ENCODE peak calls at places on chromosome 11, in five cellular contexts. R, H, G, K and B are unnamed samples.
A peak's percentile ranks its signal among the peaks of the same experiment; 100 is the strongest.

GRCh38 chr11:44680982-44681597 is 45.7 kb upstream of the TSPAN18 start:
- DNase-seq in R (no peak), H (no peak), G (no peak), K (no peak), B (no peak)

GRCh38 chr11:45110562-45110961 is 35.9 kb upstream of the PRDM11 start:
- DNase-seq in R (peak; percentile 70), H (no peak), G (peak; percentile 69), K (peak; percentile 70), B (no peak)

GRCh38 chr11:60887531-60887930 is 18.9 kb downstream of the PRPF19 start:
- DNase-seq in R (peak; percentile 65), H (no peak), G (peak; percentile 60), K (peak; percentile 41), B (no peak)

GRCh38 chr11:18383388-18384156 is 10.8 kb upstream of the LDHA start:
- DNase-seq in R (peak; percentile 97), H (peak; percentile 98), G (peak; percentile 94), K (peak; percentile 96), B (peak; percentile 99)

GRCh38 chr11:126874831-126875230 is 125.7 kb downstream of the KIRREL3 start:
- DNase-seq in R (no peak), H (no peak), G (no peak), K (no peak), B (no peak)

GRCh38 chr11:1949302-1949701 is 2.2 kb downstream of the MRPL23 start:
- DNase-seq in R (no peak), H (no peak), G (no peak), K (no peak), B (no peak)

GRCh38 chr11:102530558-102530957 is at the start of gene MMP7:
- DNase-seq in R (peak; percentile 68), H (peak; percentile 64), G (no peak), K (peak; percentile 46), B (no peak)

GRCh38 chr11:61404641-61405040 is 12.3 kb downstream of the TMEM216 start:
- DNase-seq in R (no peak), H (no peak), G (no peak), K (no peak), B (no peak)

GRCh38 chr11:1198766-1199688 is 23.8 kb upstream of the MUC5B start:
- DNase-seq in R (no peak), H (no peak), G (no peak), K (no peak), B (no peak)

DNA sequence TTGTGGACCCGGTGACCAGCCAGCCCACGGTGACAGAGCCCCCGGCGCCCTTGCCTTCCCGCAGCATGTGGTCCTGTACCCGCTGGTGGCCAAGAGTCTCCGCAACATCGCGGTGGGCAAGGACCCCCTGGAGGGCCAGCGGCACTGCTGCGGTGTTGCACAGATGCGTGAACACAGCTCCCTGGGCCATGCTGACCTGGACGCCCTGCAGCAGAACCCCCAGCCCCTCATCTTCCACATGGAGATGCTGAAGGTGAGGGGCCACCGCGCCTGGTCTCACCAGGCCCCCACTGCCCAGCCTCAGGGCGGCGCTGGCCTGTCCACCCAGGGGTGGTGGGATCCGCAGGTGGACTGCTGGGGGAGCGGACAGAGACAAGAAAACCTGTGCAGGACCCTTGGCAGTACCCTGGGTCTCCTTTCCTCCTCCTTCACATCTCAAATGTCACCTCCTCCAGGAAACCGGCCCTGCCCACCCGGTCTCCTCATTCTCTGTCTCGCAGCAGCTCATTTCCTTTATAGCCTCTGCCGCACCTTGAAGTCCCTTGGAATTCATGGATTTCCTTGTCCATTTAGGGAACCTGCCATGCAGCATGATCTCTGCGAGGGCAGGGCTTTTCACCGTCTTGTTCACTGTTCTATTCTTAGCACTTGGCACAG is 6.5 kb downstream of the AIP start:
- DNase-seq in R (no peak), H (no peak), G (no peak), K (no peak), B (no peak)
- H3K4me3 ChIP-seq in R (no peak overlapping the region), H (no peak overlapping the region), G (no peak overlapping the region), K (no peak overlapping the region), B (no peak overlapping the region)

GRCh38 chr11:78070606-78071005 is 6.9 kb downstream of the THRSP start:
- DNase-seq in R (no peak), H (no peak), G (no peak), K (no peak), B (no peak)
- TF ChIP-seq CTCF in R (no peak), H (no peak), G (no peak), K (no peak), B (no peak)

GRCh38 chr11:20609727-20610707 is 10.6 kb downstream of the SLC6A5 start:
- DNase-seq in R (peak; percentile 51), H (peak; percentile 49), G (peak; percentile 86), K (peak; percentile 71), B (peak; percentile 4)
- H3K4me3 ChIP-seq in R (no peak overlapping the region), H (no peak overlapping the region), G (no peak overlapping the region), K (peak overlapping the region; percentile 26), B (no peak overlapping the region)

GRCh38 chr11:128790200-128790599 is 76.9 kb downstream of the KCNJ1 start:
- DNase-seq in R (peak; percentile 68), H (no peak), G (peak; percentile 46), K (no peak), B (no peak)

GRCh38 chr11:128784059-128784804 is 82.9 kb downstream of the KCNJ1 start:
- DNase-seq in R (no peak), H (no peak), G (no peak), K (no peak), B (no peak)

GRCh38 chr11:128786507-128786906 is 80.6 kb downstream of the KCNJ1 start:
- DNase-seq in R (no peak), H (no peak), G (no peak), K (no peak), B (no peak)

GRCh38 chr11:128789497-128790080 is 77.5 kb downstream of the KCNJ1 start:
- DNase-seq in R (no peak), H (no peak), G (no peak), K (no peak), B (no peak)
- TF ChIP-seq CTCF in R (no peak), H (no peak), G (no peak), K (no peak), B (no peak)

GRCh38 chr11:62646825-62647608 is 604 bp upstream of the GANAB start:
- DNase-seq in R (no peak), H (no peak), G (no peak), K (no peak), B (no peak)
- H3K4me3 ChIP-seq in R (no peak overlapping the region), H (no peak overlapping the region), G (no peak overlapping the region), K (no peak overlapping the region), B (peak overlapping the region; percentile 96)

GRCh38 chr11:80617156-80617555 is 1176.3 kb upstream of the TENM4 start:
- DNase-seq in R (no peak), H (no peak), G (no peak), K (no peak), B (no peak)

GRCh38 chr11:80620867-80621266 is 1180.0 kb upstream of the TENM4 start:
- DNase-seq in R (no peak), H (no peak), G (no peak), K (no peak), B (no peak)

GRCh38 chr11:80616070-80616800 is 1175.4 kb upstream of the TENM4 start:
- DNase-seq in R (no peak), H (no peak), G (no peak), K (no peak), B (no peak)

GRCh38 chr11:80627364-80627763 is 1186.5 kb upstream of the TENM4 start:
- DNase-seq in R (no peak), H (no peak), G (no peak), K (no peak), B (no peak)

GRCh38 chr11:80621871-80622270 is 1181.0 kb upstream of the TENM4 start:
- DNase-seq in R (no peak), H (no peak), G (no peak), K (no peak), B (no peak)
- TF ChIP-seq CTCF in R (no peak), H (no peak), G (no peak), K (no peak), B (no peak)

GRCh38 chr11:119014209-119014924 is 3.8 kb downstream of the RPS25 start:
- DNase-seq in R (no peak), H (no peak), G (no peak), K (no peak), B (no peak)

GRCh38 chr11:119015054-119015611 is 3.0 kb downstream of the RPS25 start:
- DNase-seq in R (no peak), H (no peak), G (no peak), K (no peak), B (no peak)

GRCh38 chr11:119019996-119020395 is 1.4 kb downstream of the TRAPPC4 start:
- DNase-seq in R (no peak), H (no peak), G (no peak), K (no peak), B (no peak)

GRCh38 chr11:119018074-119018938 is at the start of the genes RPS25 and TRAPPC4:
- DNase-seq in R (peak; percentile 97), H (peak; percentile 89), G (peak; percentile 96), K (peak; percentile 84), B (peak; percentile 91)

DNA sequence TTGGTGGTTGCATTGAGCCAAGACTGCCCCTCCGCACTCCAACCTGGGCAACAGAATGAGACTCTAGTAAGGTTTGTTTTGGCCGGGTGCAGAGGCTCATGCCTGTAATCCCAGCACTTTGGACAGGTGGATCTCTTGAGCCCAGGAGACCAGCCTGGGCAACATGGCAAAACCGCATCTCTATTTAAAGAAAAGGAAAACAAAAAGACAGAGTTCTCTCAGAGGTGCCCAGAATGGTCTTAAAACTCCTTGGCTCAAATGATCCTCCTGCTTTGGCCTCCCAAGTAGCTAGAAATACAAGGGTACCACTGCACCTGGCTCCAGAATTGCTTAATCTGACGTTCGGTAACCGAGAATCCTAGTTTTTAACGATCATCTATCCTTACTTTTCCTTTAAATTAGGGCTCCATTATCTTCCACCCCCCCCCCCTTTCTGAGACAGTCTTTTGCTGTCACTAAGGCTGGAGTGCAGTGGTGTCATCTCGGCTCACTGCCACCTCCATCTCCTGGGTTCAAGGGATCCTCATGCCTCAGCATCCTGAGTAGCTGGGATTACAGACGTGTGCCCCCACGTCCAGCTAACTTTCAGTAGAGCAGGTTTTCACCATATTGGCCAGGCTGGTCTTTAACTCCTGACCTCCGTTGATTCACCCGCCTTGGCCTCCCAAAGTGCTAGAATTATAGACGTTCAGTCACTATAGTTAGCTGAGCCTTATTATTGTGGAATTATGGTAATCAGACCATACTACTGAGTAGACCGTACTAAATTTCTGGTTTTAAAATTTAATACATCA is 1.7 kb downstream of the RPS25 start:
- DNase-seq in R (no peak), H (no peak), G (no peak), K (no peak), B (no peak)
- H3K4me3 ChIP-seq in R (peak overlapping the region; percentile 90), H (no peak overlapping the region), G (no peak overlapping the region), K (peak overlapping the region; percentile 72), B (peak overlapping the region; percentile 97)

DNA sequence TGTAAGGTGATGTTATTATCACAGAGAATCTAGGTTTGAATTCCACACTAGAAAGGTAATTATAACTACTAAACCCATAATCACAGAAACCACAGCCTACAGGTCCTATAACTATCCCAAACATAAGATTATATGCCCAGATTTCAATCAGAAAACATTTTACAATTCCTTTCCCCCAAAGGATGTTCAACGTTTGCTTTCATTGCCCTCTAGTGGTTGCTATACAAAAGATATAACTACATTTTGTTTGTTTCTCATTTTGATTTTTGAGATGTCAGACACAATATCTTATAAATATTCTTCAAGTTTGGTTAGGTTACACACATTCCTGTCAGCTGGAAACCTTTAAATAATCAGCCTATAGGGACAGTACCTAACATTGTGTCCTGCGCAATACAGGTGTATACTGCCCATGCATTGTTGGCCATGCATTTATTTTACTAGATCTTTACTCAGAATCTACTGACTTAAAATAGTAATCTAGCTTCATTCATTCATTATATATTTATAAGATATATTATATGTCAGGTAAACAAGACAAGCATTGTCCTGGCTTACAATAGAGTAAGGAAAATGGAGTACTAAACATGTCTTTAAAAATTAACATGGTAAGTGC is 530.5 kb upstream of the CCDC90B start:
- DNase-seq in R (peak; percentile 33), H (no peak), G (no peak), K (peak; percentile 10), B (no peak)
- TF ChIP-seq CTCF in R (peak; percentile 56), H (peak; percentile 62), G (peak; percentile 46), K (peak; percentile 77), B (peak; percentile 51)